ENCODE peak calls at places on chromosome 19, in seven cellular contexts. One of them, this sample, is unnamed.

GRCh38 chr19:3762130-3762473 is 380 bp upstream of the MRPL54 start:
- DNase-seq in AML-193: no peak
- DNase-seq in ureter: no peak
- DNase-seq in AG04450: no peak
- DNase-seq in islet precursor cell: no peak
- DNase-seq in activated gamma-delta T cell treated with anti-CD3 and anti-CD28 coated beads, Interleukin-2, amount 50 U/mL, for 16 hours: no peak
- DNase-seq in HTR-8/SVneo: no peak
- DNase-seq in this sample: no peak

GRCh38 chr19:1445185-1445931 is 4.6 kb upstream of the APC2 start:
- DNase-seq in AG04450: no peak
- DNase-seq in AML-193: peak
- DNase-seq in ureter: peak
- DNase-seq in HTR-8/SVneo: peak
- DNase-seq in islet precursor cell: peak
- DNase-seq in activated gamma-delta T cell treated with anti-CD3 and anti-CD28 coated beads, Interleukin-2, amount 50 U/mL, for 16 hours: peak
- DNase-seq in this sample: peak

GRCh38 chr19:8192227-8192820 is 16.8 kb upstream of the CERS4 start:
- DNase-seq in islet precursor cell: peak
- DNase-seq in AG04450: no peak
- DNase-seq in activated gamma-delta T cell treated with anti-CD3 and anti-CD28 coated beads, Interleukin-2, amount 50 U/mL, for 16 hours: no peak
- DNase-seq in HTR-8/SVneo: no peak
- DNase-seq in AML-193: no peak
- DNase-seq in ureter: no peak
- DNase-seq in this sample: no peak

GRCh38 chr19:3020321-3020960 is 8.6 kb downstream of the TLE2 start:
- DNase-seq in AG04450: no peak
- DNase-seq in ureter: no peak
- DNase-seq in HTR-8/SVneo: no peak
- DNase-seq in AML-193: no peak
- DNase-seq in islet precursor cell: no peak
- DNase-seq in activated gamma-delta T cell treated with anti-CD3 and anti-CD28 coated beads, Interleukin-2, amount 50 U/mL, for 16 hours: no peak
- DNase-seq in this sample: no peak

GRCh38 chr19:52296773-52297600 is at the start of gene ZNF480:
- DNase-seq in ureter: peak
- DNase-seq in HTR-8/SVneo: peak
- DNase-seq in activated gamma-delta T cell treated with anti-CD3 and anti-CD28 coated beads, Interleukin-2, amount 50 U/mL, for 16 hours: peak
- DNase-seq in AML-193: peak
- DNase-seq in AG04450: peak
- DNase-seq in islet precursor cell: peak
- DNase-seq in this sample: peak

GRCh38 chr19:34482380-34483250 is 1.1 kb downstream of the WTIP start:
- DNase-seq in activated gamma-delta T cell treated with anti-CD3 and anti-CD28 coated beads, Interleukin-2, amount 50 U/mL, for 16 hours: no peak
- DNase-seq in HTR-8/SVneo: no peak
- DNase-seq in AG04450: no peak
- DNase-seq in islet precursor cell: no peak
- DNase-seq in ureter: no peak
- DNase-seq in AML-193: no peak
- DNase-seq in this sample: no peak

GRCh38 chr19:19033426-19034203 is at the start of the genes ARMC6 and SUGP2:
- DNase-seq in AML-193: peak
- DNase-seq in AG04450: peak
- DNase-seq in islet precursor cell: peak
- DNase-seq in ureter: peak
- DNase-seq in HTR-8/SVneo: peak
- DNase-seq in activated gamma-delta T cell treated with anti-CD3 and anti-CD28 coated beads, Interleukin-2, amount 50 U/mL, for 16 hours: peak
- DNase-seq in this sample: peak

GRCh38 chr19:29662604-29663404 is 2.5 kb upstream of the PLEKHF1 start:
- DNase-seq in activated gamma-delta T cell treated with anti-CD3 and anti-CD28 coated beads, Interleukin-2, amount 50 U/mL, for 16 hours: no peak
- DNase-seq in ureter: peak
- DNase-seq in AML-193: peak
- DNase-seq in islet precursor cell: peak
- DNase-seq in HTR-8/SVneo: peak
- DNase-seq in AG04450: peak
- DNase-seq in this sample: no peak

GRCh38 chr19:43739836-43740235 is 14.9 kb downstream of the SMG9 start:
- DNase-seq in AML-193: no peak
- DNase-seq in activated gamma-delta T cell treated with anti-CD3 and anti-CD28 coated beads, Interleukin-2, amount 50 U/mL, for 16 hours: no peak
- DNase-seq in HTR-8/SVneo: no peak
- DNase-seq in islet precursor cell: peak
- DNase-seq in AG04450: no peak
- DNase-seq in ureter: no peak
- DNase-seq in this sample: no peak

GRCh38 chr19:18848860-18849661 is 17.3 kb downstream of the UPF1 start:
- DNase-seq in ureter: no peak
- DNase-seq in AML-193: no peak
- DNase-seq in islet precursor cell: no peak
- DNase-seq in HTR-8/SVneo: no peak
- DNase-seq in AG04450: no peak
- DNase-seq in activated gamma-delta T cell treated with anti-CD3 and anti-CD28 coated beads, Interleukin-2, amount 50 U/mL, for 16 hours: no peak
- DNase-seq in this sample: no peak

GRCh38 chr19:28746486-28746885 is 466.5 kb downstream of the UQCRFS1 start:
- DNase-seq in ureter: no peak
- DNase-seq in islet precursor cell: no peak
- DNase-seq in AG04450: no peak
- DNase-seq in HTR-8/SVneo: no peak
- DNase-seq in AML-193: no peak
- DNase-seq in activated gamma-delta T cell treated with anti-CD3 and anti-CD28 coated beads, Interleukin-2, amount 50 U/mL, for 16 hours: no peak
- DNase-seq in this sample: no peak

GRCh38 chr19:46629546-46630025 is 4.7 kb upstream of the PTGIR start:
- DNase-seq in AML-193: no peak
- DNase-seq in activated gamma-delta T cell treated with anti-CD3 and anti-CD28 coated beads, Interleukin-2, amount 50 U/mL, for 16 hours: no peak
- DNase-seq in HTR-8/SVneo: no peak
- DNase-seq in AG04450: no peak
- DNase-seq in ureter: no peak
- DNase-seq in islet precursor cell: peak
- DNase-seq in this sample: no peak

GRCh38 chr19:17883627-17884413 is 12.1 kb downstream of the SLC5A5 start:
- DNase-seq in HTR-8/SVneo: no peak
- DNase-seq in islet precursor cell: no peak
- DNase-seq in activated gamma-delta T cell treated with anti-CD3 and anti-CD28 coated beads, Interleukin-2, amount 50 U/mL, for 16 hours: no peak
- DNase-seq in ureter: no peak
- DNase-seq in AML-193: no peak
- DNase-seq in AG04450: no peak
- DNase-seq in this sample: no peak

GRCh38 chr19:3506384-3507340 is 551 bp downstream of the FZR1 start:
- DNase-seq in AML-193: no peak
- DNase-seq in activated gamma-delta T cell treated with anti-CD3 and anti-CD28 coated beads, Interleukin-2, amount 50 U/mL, for 16 hours: no peak
- DNase-seq in islet precursor cell: no peak
- DNase-seq in ureter: peak
- DNase-seq in HTR-8/SVneo: no peak
- DNase-seq in AG04450: no peak
- DNase-seq in this sample: no peak

GRCh38 chr19:51686171-51686570 is 7.0 kb upstream of the SPACA6 start:
- DNase-seq in islet precursor cell: no peak
- DNase-seq in AG04450: no peak
- DNase-seq in activated gamma-delta T cell treated with anti-CD3 and anti-CD28 coated beads, Interleukin-2, amount 50 U/mL, for 16 hours: no peak
- DNase-seq in HTR-8/SVneo: no peak
- DNase-seq in ureter: no peak
- DNase-seq in AML-193: no peak
- DNase-seq in this sample: no peak